ENCODE peak calls at places on chromosomes 5 and 9, in eight cellular contexts. P is RWPE1; E is activated CD8-positive, alpha-beta memory T cell treated with anti-CD3 and anti-CD28 coated beads for 24 hours; Z is cardiac fibroblast; Q is ELR; X is posterior vena cava; B is amniotic epithelial cell; F is effector memory CD4-positive, alpha-beta T cell. Y is an unnamed sample.
A peak's percentile ranks its signal among the peaks of the same experiment; 100 is the strongest.

GRCh38 chr5:139648205-139649081 is at the start of gene CXXC5:
- DNase-seq in P (peak; percentile 64), E (peak; percentile 81), Z (peak; percentile 85), Q (peak; percentile 78), X (peak; percentile 95), B (peak; percentile 74), F (no peak), Y (peak; percentile 92)

GRCh38 chr5:87121315-87122170 is 146.1 kb upstream of the RASA1 start:
- DNase-seq in P (peak; percentile 80), E (no peak), Z (peak; percentile 95), Q (peak; percentile 96), X (no peak), B (peak; percentile 90), F (peak; percentile 5), Y (peak; percentile 87)

GRCh38 chr9:92961627-92962302 is 14.4 kb downstream of the FGD3 start:
- DNase-seq in P (no peak), E (peak; percentile 73), Z (no peak), Q (peak; percentile 10), X (no peak), B (no peak), F (no peak), Y (no peak)

GRCh38 chr9:16029056-16029615 is 476.3 kb downstream of the CCDC171 start:
- DNase-seq in P (no peak), E (no peak), Z (peak; percentile 70), Q (peak; percentile 78), X (no peak), B (peak; percentile 62), F (no peak), Y (no peak)

GRCh38 chr5:37774912-37775483 is 64.8 kb downstream of the GDNF start:
- DNase-seq in P (no peak), E (no peak), Z (peak; percentile 80), Q (peak; percentile 69), X (no peak), B (peak; percentile 45), F (no peak), Y (peak; percentile 11)

GRCh38 chr9:35605336-35606137 is 475 bp downstream of the TESK1 start:
- DNase-seq in P (peak; percentile 42), E (peak; percentile 72), Z (peak; percentile 5), Q (peak; percentile 32), X (peak; percentile 83), B (no peak), F (peak; percentile 21), Y (peak; percentile 45)

GRCh38 chr5:83102581-83102980 is 25.2 kb downstream of the XRCC4 start:
- DNase-seq in P (no peak), E (no peak), Z (no peak), Q (no peak), X (no peak), B (peak; percentile 74), F (no peak), Y (peak; percentile 42)

GRCh38 chr5:10301842-10302610 is 5.7 kb downstream of the CMBL start:
- DNase-seq in P (peak; percentile 81), E (no peak), Z (no peak), Q (no peak), X (no peak), B (peak; percentile 50), F (no peak), Y (no peak)

GRCh38 chr9:114012126-114012525 is 66.0 kb downstream of the AMBP start:
- DNase-seq in P (no peak), E (no peak), Z (no peak), Q (no peak), X (no peak), B (no peak), F (no peak), Y (no peak)

GRCh38 chr5:133683646-133684290 is 71.4 kb upstream of the FSTL4 start:
- DNase-seq in P (no peak), E (peak; percentile 28), Z (no peak), Q (no peak), X (no peak), B (no peak), F (no peak), Y (no peak)

GRCh38 chr9:123360161-123361085 is 4.4 kb downstream of the CRB2 start:
- DNase-seq in P (no peak), E (peak; percentile 70), Z (no peak), Q (no peak), X (no peak), B (peak; percentile 90), F (no peak), Y (peak; percentile 49)

GRCh38 chr5:54135042-54135441 is 175.3 kb downstream of the ARL15 start:
- DNase-seq in P (peak; percentile 27), E (no peak), Z (peak; percentile 71), Q (peak; percentile 26), X (no peak), B (peak; percentile 55), F (no peak), Y (no peak)

GRCh38 chr5:153974131-153974812 is 64.4 kb downstream of the FAM114A2 start:
- DNase-seq in P (peak; percentile 77), E (no peak), Z (peak; percentile 70), Q (peak; percentile 60), X (no peak), B (peak; percentile 47), F (no peak), Y (peak; percentile 70)

GRCh38 chr9:110742741-110743371 is 74.3 kb downstream of the MUSK start:
- DNase-seq in P (no peak), E (no peak), Z (peak; percentile 92), Q (peak; percentile 54), X (no peak), B (peak; percentile 50), F (no peak), Y (peak; percentile 87)

GRCh38 chr9:98807070-98807810 is at the start of gene GALNT12:
- DNase-seq in P (peak; percentile 49), E (peak; percentile 84), Z (no peak), Q (peak; percentile 53), X (no peak), B (no peak), F (peak; percentile 33), Y (peak; percentile 66)

GRCh38 chr5:66717455-66718373 is 121.5 kb downstream of the MAST4 start:
- DNase-seq in P (no peak), E (no peak), Z (no peak), Q (no peak), X (no peak), B (no peak), F (no peak), Y (no peak)

GRCh38 chr5:147484708-147485020 is 25.2 kb downstream of the DPYSL3 start:
- DNase-seq in P (no peak), E (no peak), Z (no peak), Q (no peak), X (no peak), B (peak; percentile 73), F (no peak), Y (no peak)

GRCh38 chr5:66595877-66596790 is at the start of gene MAST4:
- DNase-seq in P (peak; percentile 98), E (peak; percentile 84), Z (peak; percentile 89), Q (peak; percentile 80), X (peak; percentile 95), B (peak; percentile 78), F (no peak), Y (peak; percentile 93)

GRCh38 chr5:140627972-140628371 is 5.0 kb downstream of the CD14 start:
- DNase-seq in P (no peak), E (no peak), Z (no peak), Q (peak; percentile 19), X (no peak), B (no peak), F (no peak), Y (no peak)

GRCh38 chr9:136429683-136430590 is 9.7 kb downstream of the INPP5E start:
- DNase-seq in P (no peak), E (no peak), Z (no peak), Q (no peak), X (no peak), B (no peak), F (no peak), Y (no peak)